ENCODE peak calls at places on chromosome 14, in eight cellular contexts. C, X, S, F, L, R, E and D are unnamed samples.

GRCh38 chr14:29037428-29037827 is 270.8 kb downstream of the FOXG1 start:
- DNase-seq in S (peak), C (no peak), F (no peak), E (peak), X (no peak), R (peak), L (no peak), D (no peak)

GRCh38 chr14:100860556-100861187 is 34.8 kb downstream of the MEG3 start:
- DNase-seq in S (no peak), F (no peak), E (no peak), C (no peak), R (no peak), X (no peak), L (no peak), D (no peak)

GRCh38 chr14:100827140-100827517 is 1.2 kb downstream of the MEG3 start:
- DNase-seq in F (no peak), C (no peak), E (peak), R (no peak), S (no peak), L (no peak), X (no peak), D (no peak)

GRCh38 chr14:34699873-34700621 is 14.3 kb downstream of the CFL2 start:
- DNase-seq in R (peak), E (peak), C (no peak), F (no peak), L (peak), X (peak), S (peak), D (no peak)

GRCh38 chr14:77032854-77033621 is 4.5 kb upstream of the IRF2BPL start:
- DNase-seq in L (no peak), F (peak), S (peak), E (peak), R (peak), X (peak), C (peak), D (peak)

GRCh38 chr14:104016873-104017650 is 68.4 kb upstream of the ASPG start:
- DNase-seq in S (peak), E (no peak), L (no peak), X (no peak), R (no peak), C (no peak), F (no peak), D (no peak)

GRCh38 chr14:101602466-101602840 is 41.2 kb downstream of the DIO3 start:
- DNase-seq in C (no peak), F (no peak), R (no peak), E (no peak), L (no peak), S (no peak), X (no peak), D (no peak)

GRCh38 chr14:73462078-73462715 is 3.9 kb upstream of the NUMB start:
- DNase-seq in L (no peak), X (peak), F (no peak), R (no peak), S (peak), E (no peak), C (no peak), D (no peak)

GRCh38 chr14:102560436-102561261 is 31.8 kb upstream of the RCOR1 start:
- DNase-seq in F (no peak), C (no peak), X (no peak), L (no peak), R (peak), E (no peak), S (no peak), D (no peak)

GRCh38 chr14:51869426-51870113 is 9.2 kb downstream of the GNG2 start:
- DNase-seq in F (no peak), R (no peak), X (no peak), C (peak), L (no peak), E (no peak), S (no peak), D (no peak)